ENCODE peak calls at places on chromosomes 7 and 10, in five cellular contexts. P, C, G, D and H are unnamed samples. For H3K4me1, the result is how much of the 10 kb centered on the place peaks cover.

GRCh38 chr7:100080895-100081534 is 508 bp downstream of the ZNF3 start:
- DNase-seq in P (no peak), D (no peak), G (no peak), C (no peak), H (peak)

GRCh38 chr7:26609082-26609481 is 255.3 kb downstream of the SKAP2 start:
- DNase-seq in C (no peak), D (no peak), P (no peak), G (no peak), H (no peak)

GRCh38 chr7:128841961-128842673 is 11.9 kb downstream of the FLNC start:
- DNase-seq in P (no peak), C (peak), G (peak), D (peak), H (no peak)

GRCh38 chr7:1940863-1941262 is 270.8 kb downstream of the ELFN1 start:
- DNase-seq in G (no peak), P (no peak), D (no peak), C (peak), H (peak)

GRCh38 chr10:82982110-82982608 is 1107.2 kb downstream of the NRG3 start:
- DNase-seq in D (no peak), G (no peak), C (no peak), P (no peak), H (no peak)

GRCh38 chr7:98086231-98086855 is 20.3 kb upstream of the LMTK2 start:
- DNase-seq in G (no peak), D (peak), C (no peak), P (no peak), H (no peak)

GRCh38 chr10:5559642-5560141 is 34.9 kb downstream of the CALML3 start:
- DNase-seq in P (peak), C (no peak), G (no peak), D (no peak), H (no peak)

GRCh38 chr10:99872367-99873162 is 90.1 kb downstream of the ABCC2 start:
- DNase-seq in C (no peak), D (no peak), P (no peak), G (no peak), H (no peak)

GRCh38 chr10:127759276-127759675 is 22.3 kb downstream of the FOXI2 start:
- DNase-seq in C (no peak), P (no peak), G (no peak), D (no peak), H (no peak)

GRCh38 chr7:101402081-101402779 is 39.6 kb downstream of the COL26A1 start:
- DNase-seq in G (peak), D (peak), C (peak), P (no peak), H (no peak)

GRCh38 chr10:70120417-70120816 is 12.2 kb downstream of the AIFM2 start:
- DNase-seq in D (no peak), P (no peak), G (no peak), C (no peak), H (peak)

GRCh38 chr10:125631806-125632205 is 51.2 kb downstream of the TEX36 start:
- DNase-seq in D (no peak), G (no peak), C (no peak), P (no peak), H (no peak)

GRCh38 chr10:118951218-118951617 is 78.3 kb upstream of the NANOS1 start:
- DNase-seq in P (no peak), D (no peak), G (no peak), C (no peak), H (no peak)

GRCh38 chr10:118948784-118949183 is 80.7 kb upstream of the NANOS1 start:
- DNase-seq in G (peak), D (no peak), C (no peak), P (no peak), H (no peak)

GRCh38 chr10:118953598-118953997 is 75.9 kb upstream of the NANOS1 start:
- DNase-seq in D (no peak), C (no peak), P (no peak), G (peak), H (no peak)

GRCh38 chr10:118952493-118953295 is 76.8 kb upstream of the NANOS1 start:
- DNase-seq in G (peak), D (no peak), C (no peak), P (no peak), H (no peak)

GRCh38 chr10:118950190-118950658 is 79.3 kb upstream of the NANOS1 start:
- DNase-seq in P (no peak), C (no peak), D (no peak), G (peak), H (no peak)
- H3K4me1 ChIP-seq in P (under half), C (under half), D (under half), G (under half), H (under half)

GRCh38 chr7:46932266-46932655 is 649.6 kb downstream of the TNS3 start:
- DNase-seq in G (no peak), D (no peak), C (no peak), P (no peak), H (no peak)
- H3K27ac ChIP-seq in G (no peak), D (peak), C (no peak), P (peak), H (no peak)

GRCh38 chr10:72685264-72685921 is 6.5 kb upstream of the MCU start:
- DNase-seq in C (no peak), P (no peak), D (no peak), G (no peak), H (no peak)
- H3K4me1 ChIP-seq in C (under half), P (under half), D (under half), G (under half), H (under half)

GRCh38 chr7:151697942-151698341 is 178.2 kb upstream of the RHEB start:
- DNase-seq in G (no peak), P (no peak), D (no peak), C (peak), H (no peak)

GRCh38 chr7:151699147-151699546 is 177.8 kb downstream of the PRKAG2 start:
- DNase-seq in C (peak), G (no peak), D (peak), P (no peak), H (no peak)

GRCh38 chr7:151699920-151700319 is 177.0 kb downstream of the PRKAG2 start:
- DNase-seq in G (no peak), D (no peak), C (peak), P (no peak), H (no peak)

GRCh38 chr7:151702961-151703360 is 174.0 kb downstream of the PRKAG2 start:
- DNase-seq in G (no peak), C (peak), D (no peak), P (no peak), H (no peak)

DNA sequence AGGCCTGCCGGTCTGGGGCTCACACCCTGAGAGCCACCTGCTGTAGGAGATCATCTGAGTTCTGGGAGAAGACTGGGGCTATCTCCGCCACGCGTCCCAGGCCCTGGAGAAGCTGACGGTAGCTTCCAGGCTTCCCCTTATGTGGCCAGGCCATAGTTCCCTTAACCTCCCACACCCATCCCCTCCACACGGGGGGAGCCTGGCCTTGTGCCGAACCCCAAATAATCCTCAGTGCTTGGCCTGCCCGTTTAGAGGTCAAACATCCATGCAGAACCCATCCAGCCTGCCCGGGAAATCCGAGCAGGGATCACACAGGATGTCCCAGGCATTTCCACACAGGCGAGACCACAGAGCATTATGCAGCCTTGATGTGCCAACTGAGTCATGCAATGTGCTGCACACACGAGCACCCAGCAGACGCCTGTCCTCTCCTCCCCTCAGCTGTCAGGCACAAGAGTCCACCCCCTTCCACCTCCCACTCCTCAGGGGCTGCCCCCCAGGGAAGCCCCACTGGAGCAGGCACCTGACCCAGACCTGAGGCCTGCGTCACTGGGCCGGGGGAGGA is 176.2 kb downstream of the PRKAG2 start:
- DNase-seq in D (no peak), G (no peak), C (peak), P (no peak), H (no peak)
- H3K27ac ChIP-seq in D (no peak), G (no peak), C (no peak), P (no peak), H (no peak)

GRCh38 chr7:107936312-107936711 is 45.3 kb downstream of the DLD start:
- DNase-seq in C (no peak), P (no peak), G (no peak), D (no peak), H (no peak)
- H3K4me1 ChIP-seq in C (under half), P (under half), G (under half), D (under half), H (under half)

GRCh38 chr7:107920048-107920772 is 29.2 kb downstream of the DLD start:
- DNase-seq in C (no peak), G (no peak), D (no peak), P (no peak), H (no peak)
- H3K27ac ChIP-seq in C (no peak), G (no peak), D (peak), P (no peak), H (no peak)

GRCh38 chr7:74003609-74004008 is 24.4 kb upstream of the ELN start:
- DNase-seq in G (no peak), D (no peak), P (no peak), C (no peak), H (no peak)
- H3K4me1 ChIP-seq in G (under half), D (under half), P (under half), C (under half), H (under half)

GRCh38 chr10:11335881-11336430 is 275.5 kb downstream of the USP6NL start:
- DNase-seq in G (no peak), D (no peak), C (no peak), P (no peak), H (no peak)

GRCh38 chr10:11338160-11338844 is 273.1 kb downstream of the USP6NL start:
- DNase-seq in D (no peak), G (no peak), C (no peak), P (no peak), H (no peak)

GRCh38 chr10:11339013-11339412 is 272.4 kb downstream of the USP6NL start:
- DNase-seq in D (no peak), G (no peak), C (no peak), P (no peak), H (no peak)

GRCh38 chr10:11336703-11337102 is 274.7 kb downstream of the USP6NL start:
- DNase-seq in C (no peak), D (no peak), G (no peak), P (no peak), H (no peak)

GRCh38 chr10:11337516-11337915 is 273.9 kb downstream of the USP6NL start:
- DNase-seq in G (no peak), P (no peak), C (no peak), D (no peak), H (peak)
- H3K27ac ChIP-seq in G (no peak), P (no peak), C (no peak), D (no peak), H (no peak)

DNA sequence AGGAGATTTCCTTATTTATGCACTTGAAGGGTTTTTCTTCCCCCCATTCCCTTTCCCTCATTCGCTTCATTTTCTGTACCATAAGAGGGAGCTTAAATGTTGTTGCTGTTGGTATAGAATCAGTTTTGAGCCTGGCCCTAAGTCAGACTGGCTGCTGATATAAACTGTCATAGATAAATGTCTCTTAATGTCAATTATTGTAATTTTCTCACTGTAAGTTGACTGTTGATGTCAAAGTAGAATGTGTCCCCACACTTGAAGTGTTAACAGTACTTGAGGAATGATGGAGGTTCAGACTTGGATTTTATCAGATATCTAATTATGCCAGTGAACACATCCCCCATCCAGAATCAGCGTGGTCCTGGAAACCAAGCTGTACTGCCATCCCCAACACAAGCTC is 87.8 kb downstream of the PRR15 start:
- DNase-seq in C (no peak), G (no peak), D (no peak), P (no peak), H (no peak)
- H3K4me1 ChIP-seq in C (under half), G (under half), D (under half), P (under half), H (under half)

DNA sequence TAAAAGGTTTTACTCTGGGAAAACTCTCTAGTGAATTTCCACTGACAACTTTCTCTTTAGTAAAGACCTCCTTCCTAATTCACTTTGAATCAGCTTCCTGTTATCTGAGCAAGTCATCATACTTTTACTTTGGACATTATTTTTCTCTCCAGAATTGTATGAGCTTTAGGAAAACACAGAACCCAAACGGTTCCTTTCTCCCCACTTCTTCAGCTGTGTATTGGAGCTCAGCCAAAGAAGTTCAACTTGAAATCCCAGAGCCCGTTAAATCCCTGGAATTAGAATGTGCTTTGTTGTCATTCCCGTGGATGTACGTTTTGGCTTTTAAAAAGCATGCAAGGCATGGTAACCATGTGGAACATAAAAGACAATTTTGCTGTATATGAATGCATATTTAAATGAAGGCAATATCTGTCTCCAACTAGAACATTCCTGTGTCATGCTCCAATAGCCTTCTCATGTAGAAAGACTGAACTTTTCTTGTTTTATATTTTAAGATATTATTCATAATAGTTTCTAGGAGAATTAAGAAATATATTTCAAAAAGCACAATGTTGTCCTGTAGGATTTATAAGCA is 46.5 kb downstream of the AGMO start:
- DNase-seq in P (no peak), D (no peak), G (no peak), C (no peak), H (no peak)
- H3K27ac ChIP-seq in P (peak), D (no peak), G (no peak), C (no peak), H (no peak)